ENCODE peak calls at places on chromosome 16, in four cellular contexts. P, G, K and U are unnamed samples. For H3K36me3, the result is how much of the 10 kb centered on the place peaks cover.

GRCh38 chr16:58022601-58023371 is 2.8 kb upstream of the MMP15 start:
- DNase-seq in P (peak), K (peak), G (no peak), U (no peak)

GRCh38 chr16:25157476-25157875 is 45.9 kb downstream of the LCMT1 start:
- DNase-seq in K (no peak), P (no peak), G (no peak), U (no peak)

GRCh38 chr16:85555549-85556455 is 57.3 kb upstream of the GSE1 start:
- DNase-seq in K (peak), P (peak), G (peak), U (no peak)

GRCh38 chr16:11632455-11632921 is 35.8 kb upstream of the SNN start:
- DNase-seq in G (no peak), P (peak), K (peak), U (peak)

GRCh38 chr16:49776085-49776501 is 79.8 kb downstream of the ZNF423 start:
- DNase-seq in K (no peak), P (no peak), G (no peak), U (no peak)

GRCh38 chr16:59373632-59374031 is 639.5 kb upstream of the GOT2 start:
- DNase-seq in P (no peak), K (no peak), G (no peak), U (no peak)

GRCh38 chr16:3587547-3588110 is 10.4 kb upstream of the NLRC3 start:
- DNase-seq in G (no peak), P (no peak), K (no peak), U (no peak)

GRCh38 chr16:84683691-84684591 is 15.9 kb upstream of the USP10 start:
- DNase-seq in K (no peak), P (no peak), G (no peak), U (no peak)

GRCh38 chr16:86604436-86605220 is 26.3 kb downstream of the FOXL1 start:
- DNase-seq in K (no peak), G (no peak), P (no peak), U (no peak)

GRCh38 chr16:50071075-50071671 is 5.4 kb downstream of the HEATR3 start:
- DNase-seq in K (no peak), G (no peak), P (no peak), U (no peak)

GRCh38 chr16:87017388-87018012 is 299.7 kb downstream of the C16orf95 start:
- DNase-seq in P (no peak), K (no peak), G (no peak), U (no peak)

GRCh38 chr16:9012848-9013507 is 49.3 kb upstream of the USP7 start:
- DNase-seq in K (no peak), P (no peak), G (peak), U (no peak)

GRCh38 chr16:77307764-77308561 is 108.8 kb downstream of the SYCE1L start:
- DNase-seq in P (no peak), K (no peak), G (no peak), U (no peak)

GRCh38 chr16:11484691-11485258 is 101.9 kb downstream of the LITAF start:
- DNase-seq in G (no peak), K (no peak), P (peak), U (no peak)

GRCh38 chr16:20612551-20613470 is 36.6 kb upstream of the ACSM2B start:
- DNase-seq in K (peak), P (peak), G (no peak), U (peak)

GRCh38 chr16:80045944-80046660 is 445.6 kb upstream of the MAF start:
- DNase-seq in G (no peak), K (no peak), P (no peak), U (no peak)

GRCh38 chr16:62035115-62036092 is 834 bp downstream of the CDH8 start:
- DNase-seq in G (no peak), P (no peak), K (no peak), U (no peak)

GRCh38 chr16:4450430-4450829 is 24.0 kb downstream of the NMRAL1 start:
- DNase-seq in P (no peak), G (no peak), K (no peak), U (no peak)

GRCh38 chr16:61681673-61682072 is 354.6 kb downstream of the CDH8 start:
- DNase-seq in K (no peak), G (no peak), P (no peak), U (no peak)

GRCh38 chr16:84571506-84571905 is 46.4 kb downstream of the COTL1 start:
- DNase-seq in K (no peak), P (no peak), G (no peak), U (no peak)

GRCh38 chr16:4316732-4317461 is 1.0 kb downstream of the GLIS2 start:
- DNase-seq in P (no peak), K (peak), G (no peak), U (peak)

GRCh38 chr16:80836846-80837245 is 32.4 kb upstream of the CDYL2 start:
- DNase-seq in G (no peak), P (no peak), K (no peak), U (no peak)

GRCh38 chr16:56617212-56618085 is 8.1 kb upstream of the MT1E start:
- DNase-seq in K (peak), G (no peak), P (peak), U (peak)

GRCh38 chr16:57304169-57305061 is 19.9 kb upstream of the PLLP start:
- DNase-seq in P (peak), G (no peak), K (peak), U (peak)

GRCh38 chr16:78976212-78976611 is 624.3 kb downstream of the MAF start:
- DNase-seq in P (no peak), G (no peak), K (no peak), U (no peak)

GRCh38 chr16:85510203-85510602 is 102.9 kb upstream of the GSE1 start:
- DNase-seq in G (no peak), K (no peak), P (no peak), U (no peak)

GRCh38 chr16:29813644-29814562 is 1.9 kb downstream of the PRRT2 start:
- DNase-seq in G (no peak), K (no peak), P (peak), U (no peak)

GRCh38 chr16:53752566-53752965 is 48.6 kb downstream of the FTO start:
- DNase-seq in K (no peak), P (no peak), G (no peak), U (no peak)

GRCh38 chr16:49681449-49681848 is 174.5 kb downstream of the ZNF423 start:
- DNase-seq in G (no peak), K (no peak), P (no peak), U (no peak)

DNA sequence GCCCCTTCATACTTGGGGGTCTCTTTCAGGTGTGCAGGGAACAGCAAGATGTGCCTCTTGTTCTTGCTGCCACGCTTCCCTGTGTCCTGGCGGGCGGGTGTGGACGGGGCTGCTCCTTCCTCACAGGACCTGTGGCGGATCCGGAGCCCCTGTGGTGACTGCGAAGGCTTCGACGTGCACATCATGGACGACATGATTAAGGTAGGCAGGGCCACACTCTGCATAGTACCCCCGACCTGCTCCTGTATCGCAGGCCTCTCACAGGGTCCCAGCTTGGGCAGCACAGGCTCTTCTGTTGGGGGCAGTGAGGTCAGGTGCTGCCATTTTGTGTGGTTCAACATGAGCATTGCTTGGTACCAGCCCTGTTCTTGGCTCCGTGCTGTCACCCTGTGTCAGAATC is 42.5 kb downstream of the PRMT7 start:
- DNase-seq in P (peak), G (no peak), K (no peak), U (no peak)
- H3K36me3 ChIP-seq in P (under half), G (half or more), K (under half), U (half or more)

GRCh38 chr16:88552815-88553214 is 17.4 kb upstream of the ZC3H18 start:
- DNase-seq in K (no peak), P (no peak), G (no peak), U (no peak)

GRCh38 chr16:88558457-88559442 is 11.5 kb upstream of the ZC3H18 start:
- DNase-seq in K (peak), G (peak), P (peak), U (no peak)

GRCh38 chr16:88553739-88554138 is 16.5 kb upstream of the ZC3H18 start:
- DNase-seq in G (no peak), P (no peak), K (no peak), U (no peak)

GRCh38 chr16:88554711-88555264 is 15.4 kb upstream of the ZC3H18 start:
- DNase-seq in P (no peak), K (no peak), G (peak), U (no peak)

DNA sequence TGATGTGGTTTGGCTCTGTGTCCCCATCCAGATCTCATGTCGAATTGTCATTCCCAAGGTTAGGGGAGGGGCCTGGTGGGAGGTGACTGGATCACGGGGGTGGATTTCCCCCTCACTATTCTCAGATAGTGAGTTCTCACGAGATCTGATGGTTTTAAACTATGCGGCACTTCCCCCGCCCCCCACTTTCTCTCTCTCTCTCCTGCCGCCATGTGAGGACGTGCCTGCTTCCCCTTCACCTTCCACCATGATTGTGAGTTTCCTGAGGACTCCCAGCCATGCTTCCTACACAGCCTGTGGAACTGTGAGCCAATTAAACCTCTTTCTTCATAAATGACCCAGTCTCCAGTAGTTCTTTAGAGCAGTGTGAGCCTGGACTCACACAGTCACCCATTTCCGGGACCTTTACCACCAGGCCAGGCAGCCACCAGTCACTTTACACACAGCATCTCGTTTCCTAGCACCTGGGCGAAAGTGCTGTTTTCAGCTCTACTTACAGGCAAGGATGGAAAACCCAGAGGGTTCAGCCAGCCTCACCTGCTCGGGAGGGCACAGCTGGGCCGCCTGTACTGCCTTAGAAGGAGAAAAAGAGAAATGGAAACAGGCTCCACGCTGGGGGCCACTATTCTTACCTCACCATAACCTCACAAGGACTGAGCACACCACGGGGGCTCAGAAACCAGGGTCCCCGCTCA is 13.8 kb upstream of the ZC3H18 start:
- DNase-seq in P (no peak), K (no peak), G (no peak), U (no peak)
- H3K36me3 ChIP-seq in P (under half), K (under half), G (under half), U (under half)

GRCh38 chr16:27340654-27341053 is 26.9 kb downstream of the IL4R start:
- DNase-seq in K (no peak), P (no peak), G (no peak), U (no peak)
- H3K36me3 ChIP-seq in K (under half), P (under half), G (under half), U (under half)

GRCh38 chr16:22323998-22324786 is 27.0 kb downstream of the POLR3E start:
- DNase-seq in G (no peak), P (no peak), K (no peak), U (no peak)
- H3K36me3 ChIP-seq in G (half or more), P (under half), K (under half), U (half or more)

GRCh38 chr16:90027611-90028010 is 8.4 kb upstream of the DBNDD1 start:
- DNase-seq in G (no peak), P (no peak), K (no peak), U (no peak)

GRCh38 chr16:90031931-90032663 is 12.8 kb upstream of the DBNDD1 start:
- DNase-seq in K (no peak), P (no peak), G (no peak), U (no peak)

GRCh38 chr16:90031186-90031930 is 12.1 kb upstream of the DBNDD1 start:
- DNase-seq in K (no peak), P (no peak), G (no peak), U (no peak)

GRCh38 chr16:90026135-90026534 is 6.9 kb upstream of the DBNDD1 start:
- DNase-seq in G (no peak), K (no peak), P (no peak), U (no peak)

GRCh38 chr16:90028985-90029384 is 9.7 kb upstream of the DBNDD1 start:
- DNase-seq in P (no peak), G (no peak), K (no peak), U (no peak)
- H3K36me3 ChIP-seq in P (under half), G (under half), K (under half), U (under half)

GRCh38 chr16:75640598-75640997 is 6.9 kb downstream of the KARS1 start:
- DNase-seq in K (no peak), P (no peak), G (no peak), U (no peak)
- H3K36me3 ChIP-seq in K (under half), P (under half), G (half or more), U (half or more)

DNA sequence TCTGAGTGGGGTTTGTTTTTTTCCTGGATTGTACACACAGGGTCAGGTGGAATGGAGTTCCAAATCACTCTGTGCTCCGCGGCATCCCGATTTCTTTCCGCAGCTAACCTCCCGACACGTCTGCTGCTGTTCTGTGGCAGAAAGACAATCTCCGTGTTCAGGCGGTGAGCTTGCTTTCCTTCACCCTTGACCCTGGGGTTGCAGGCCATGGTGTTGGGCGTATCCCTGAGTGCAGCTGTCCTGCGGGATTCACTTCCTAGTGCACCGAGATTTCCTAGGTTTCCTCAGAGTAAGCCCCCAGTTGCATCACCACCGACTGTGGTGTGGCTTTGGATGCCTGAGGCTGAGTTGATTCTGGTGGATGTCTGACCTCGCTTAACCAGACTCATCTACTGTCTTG is 7.8 kb upstream of the ARL6IP1 start:
- DNase-seq in K (no peak), P (no peak), G (no peak), U (no peak)
- H3K36me3 ChIP-seq in K (under half), P (under half), G (half or more), U (half or more)